ENCODE peak calls at places on chromosome 4, in seven cellular contexts. J is GM23338; E is stimulated activated CD4-positive, alpha-beta T cell treated with anti-CD3 and anti-CD28 coated beads, Interleukin-12 subunit alpha, Interleukin-12 subunit beta, amount 100 ng/mL, for 24 hours; N is neural crest cell; W is H9; L is NCI-H1694; F is upper lobe of left lung. O is an unnamed sample.

GRCh38 chr4:41268024-41268423 is 11.3 kb downstream of the UCHL1 start:
- DNase-seq in J (no peak), E (no peak), N (no peak), W (no peak), L (no peak), F (no peak), O (no peak)

GRCh38 chr4:15244354-15244753 is 183.5 kb upstream of the C1QTNF7 start:
- DNase-seq in J (no peak), E (no peak), N (no peak), W (no peak), L (no peak), F (no peak), O (no peak)

GRCh38 chr4:98838977-98839618 is 89.8 kb downstream of the EIF4E start:
- DNase-seq in J (no peak), E (no peak), N (no peak), W (no peak), L (no peak), F (no peak), O (no peak)

GRCh38 chr4:86688026-86688425 is 93.9 kb downstream of the PTPN13 start:
- DNase-seq in J (no peak), E (no peak), N (no peak), W (no peak), L (no peak), F (no peak), O (no peak)

GRCh38 chr4:11485926-11486325 is 57.2 kb upstream of the HS3ST1 start:
- DNase-seq in J (no peak), E (no peak), N (no peak), W (no peak), L (no peak), F (no peak), O (no peak)

GRCh38 chr4:6727081-6727942 is 11.3 kb downstream of the BLOC1S4 start:
- DNase-seq in J (peak), E (no peak), N (peak), W (peak), L (no peak), F (peak), O (no peak)

GRCh38 chr4:184651899-184652298 is 2.4 kb downstream of the PRIMPOL start:
- DNase-seq in J (peak), E (no peak), N (no peak), W (no peak), L (no peak), F (no peak), O (no peak)

GRCh38 chr4:10082459-10083272 is 33.9 kb downstream of the WDR1 start:
- DNase-seq in J (no peak), E (no peak), N (no peak), W (no peak), L (no peak), F (no peak), O (peak)

O was measured in sigmoid colon.